ENCODE peak calls at places on chromosomes 4 and X, in ten cellular contexts. One of them, this sample, is unnamed.

GRCh38 chr4:157222764-157223145 is 2.2 kb downstream of the GRIA2 start:
- DNase-seq in stimulated activated CD4-positive, alpha-beta T cell treated with anti-CD3 and anti-CD28 coated beads, Interleukin-4, amount 100 ng/mL, for 24 hours: no peak
- DNase-seq in heart right ventricle: no peak
- DNase-seq in CD8-positive, alpha-beta T cell: no peak
- DNase-seq in AG20443: peak
- DNase-seq in astrocyte: peak
- DNase-seq in Peyer's patch: no peak
- DNase-seq in WERI-Rb-1: no peak
- DNase-seq in pancreas: no peak
- DNase-seq in cardiac muscle cell: no peak
- DNase-seq in this sample: no peak

GRCh38 chr4:169040559-169041261 is 30.7 kb upstream of the CBR4 start:
- DNase-seq in stimulated activated CD4-positive, alpha-beta T cell treated with anti-CD3 and anti-CD28 coated beads, Interleukin-4, amount 100 ng/mL, for 24 hours: no peak
- DNase-seq in CD8-positive, alpha-beta T cell: no peak
- DNase-seq in WERI-Rb-1: no peak
- DNase-seq in cardiac muscle cell: no peak
- DNase-seq in astrocyte: no peak
- DNase-seq in Peyer's patch: no peak
- DNase-seq in AG20443: no peak
- DNase-seq in heart right ventricle: no peak
- DNase-seq in pancreas: no peak
- DNase-seq in this sample: no peak

GRCh38 chrX:103517246-103517645 is 2.0 kb downstream of the RAB40A start:
- DNase-seq in Peyer's patch: no peak
- DNase-seq in WERI-Rb-1: no peak
- DNase-seq in cardiac muscle cell: peak
- DNase-seq in CD8-positive, alpha-beta T cell: no peak
- DNase-seq in stimulated activated CD4-positive, alpha-beta T cell treated with anti-CD3 and anti-CD28 coated beads, Interleukin-4, amount 100 ng/mL, for 24 hours: no peak
- DNase-seq in AG20443: peak
- DNase-seq in pancreas: no peak
- DNase-seq in astrocyte: peak
- DNase-seq in heart right ventricle: no peak
- DNase-seq in this sample: no peak

GRCh38 chrX:34809096-34809495 is 133.5 kb upstream of the FAM47B start:
- DNase-seq in cardiac muscle cell: no peak
- DNase-seq in stimulated activated CD4-positive, alpha-beta T cell treated with anti-CD3 and anti-CD28 coated beads, Interleukin-4, amount 100 ng/mL, for 24 hours: no peak
- DNase-seq in WERI-Rb-1: no peak
- DNase-seq in heart right ventricle: no peak
- DNase-seq in pancreas: no peak
- DNase-seq in AG20443: no peak
- DNase-seq in Peyer's patch: no peak
- DNase-seq in astrocyte: no peak
- DNase-seq in CD8-positive, alpha-beta T cell: no peak
- DNase-seq in this sample: no peak

GRCh38 chrX:107730991-107731766 is 44.4 kb downstream of the TSC22D3 start:
- DNase-seq in astrocyte: peak
- DNase-seq in CD8-positive, alpha-beta T cell: no peak
- DNase-seq in Peyer's patch: no peak
- DNase-seq in cardiac muscle cell: no peak
- DNase-seq in stimulated activated CD4-positive, alpha-beta T cell treated with anti-CD3 and anti-CD28 coated beads, Interleukin-4, amount 100 ng/mL, for 24 hours: no peak
- DNase-seq in AG20443: no peak
- DNase-seq in WERI-Rb-1: no peak
- DNase-seq in heart right ventricle: no peak
- DNase-seq in pancreas: peak
- DNase-seq in this sample: no peak

GRCh38 chr4:14856076-14856926 is 146.0 kb upstream of the CPEB2 start:
- DNase-seq in heart right ventricle: peak
- DNase-seq in astrocyte: peak
- DNase-seq in WERI-Rb-1: no peak
- DNase-seq in pancreas: peak
- DNase-seq in stimulated activated CD4-positive, alpha-beta T cell treated with anti-CD3 and anti-CD28 coated beads, Interleukin-4, amount 100 ng/mL, for 24 hours: peak
- DNase-seq in CD8-positive, alpha-beta T cell: no peak
- DNase-seq in AG20443: peak
- DNase-seq in Peyer's patch: no peak
- DNase-seq in cardiac muscle cell: peak
- DNase-seq in this sample: no peak

GRCh38 chr4:83618991-83619390 is 83.1 kb downstream of the GPAT3 start:
- DNase-seq in cardiac muscle cell: peak
- DNase-seq in AG20443: peak
- DNase-seq in astrocyte: peak
- DNase-seq in stimulated activated CD4-positive, alpha-beta T cell treated with anti-CD3 and anti-CD28 coated beads, Interleukin-4, amount 100 ng/mL, for 24 hours: no peak
- DNase-seq in pancreas: no peak
- DNase-seq in WERI-Rb-1: no peak
- DNase-seq in Peyer's patch: no peak
- DNase-seq in heart right ventricle: peak
- DNase-seq in CD8-positive, alpha-beta T cell: no peak
- DNase-seq in this sample: no peak

GRCh38 chrX:68929332-68930150 is 100.7 kb downstream of the EFNB1 start:
- DNase-seq in AG20443: peak
- DNase-seq in cardiac muscle cell: peak
- DNase-seq in heart right ventricle: peak
- DNase-seq in CD8-positive, alpha-beta T cell: no peak
- DNase-seq in Peyer's patch: no peak
- DNase-seq in pancreas: no peak
- DNase-seq in WERI-Rb-1: no peak
- DNase-seq in astrocyte: peak
- DNase-seq in stimulated activated CD4-positive, alpha-beta T cell treated with anti-CD3 and anti-CD28 coated beads, Interleukin-4, amount 100 ng/mL, for 24 hours: no peak
- DNase-seq in this sample: no peak

GRCh38 chrX:72621619-72622485 is 49.2 kb upstream of the HDAC8 start:
- DNase-seq in Peyer's patch: no peak
- DNase-seq in pancreas: no peak
- DNase-seq in WERI-Rb-1: no peak
- DNase-seq in astrocyte: peak
- DNase-seq in cardiac muscle cell: peak
- DNase-seq in heart right ventricle: no peak
- DNase-seq in CD8-positive, alpha-beta T cell: no peak
- DNase-seq in AG20443: peak
- DNase-seq in stimulated activated CD4-positive, alpha-beta T cell treated with anti-CD3 and anti-CD28 coated beads, Interleukin-4, amount 100 ng/mL, for 24 hours: peak
- DNase-seq in this sample: no peak

GRCh38 chr4:168881754-168882153 is 128.3 kb downstream of the CBR4 start:
- DNase-seq in AG20443: no peak
- DNase-seq in cardiac muscle cell: no peak
- DNase-seq in CD8-positive, alpha-beta T cell: no peak
- DNase-seq in Peyer's patch: no peak
- DNase-seq in pancreas: no peak
- DNase-seq in WERI-Rb-1: no peak
- DNase-seq in heart right ventricle: no peak
- DNase-seq in stimulated activated CD4-positive, alpha-beta T cell treated with anti-CD3 and anti-CD28 coated beads, Interleukin-4, amount 100 ng/mL, for 24 hours: no peak
- DNase-seq in astrocyte: no peak
- DNase-seq in this sample: no peak

GRCh38 chrX:23372220-23372902 is 37.7 kb downstream of the PTCHD1 start:
- DNase-seq in heart right ventricle: no peak
- DNase-seq in stimulated activated CD4-positive, alpha-beta T cell treated with anti-CD3 and anti-CD28 coated beads, Interleukin-4, amount 100 ng/mL, for 24 hours: no peak
- DNase-seq in WERI-Rb-1: no peak
- DNase-seq in CD8-positive, alpha-beta T cell: no peak
- DNase-seq in cardiac muscle cell: peak
- DNase-seq in pancreas: peak
- DNase-seq in astrocyte: no peak
- DNase-seq in Peyer's patch: no peak
- DNase-seq in AG20443: no peak
- DNase-seq in this sample: no peak

GRCh38 chr4:116638592-116638991 is 446.8 kb downstream of the TRAM1L1 start:
- DNase-seq in WERI-Rb-1: no peak
- DNase-seq in Peyer's patch: no peak
- DNase-seq in heart right ventricle: no peak
- DNase-seq in stimulated activated CD4-positive, alpha-beta T cell treated with anti-CD3 and anti-CD28 coated beads, Interleukin-4, amount 100 ng/mL, for 24 hours: no peak
- DNase-seq in astrocyte: no peak
- DNase-seq in AG20443: no peak
- DNase-seq in CD8-positive, alpha-beta T cell: no peak
- DNase-seq in pancreas: no peak
- DNase-seq in cardiac muscle cell: no peak
- DNase-seq in this sample: no peak